ENCODE peak calls at places on chromosomes 2 and 18, in seven cellular contexts. M is thoracic aorta, V is A549, R is PC-3, W is neuronal stem cell, A is right lobe of liver, H is transverse colon. F is an unnamed sample. For H3K4me1, the result is how much of the 10 kb centered on the place peaks cover.

GRCh38 chr2:72082021-72082739 is 65.5 kb downstream of the CYP26B1 start:
- DNase-seq in M (no peak), V (no peak), R (no peak), W (no peak), A (no peak), H (no peak), F (no peak)

GRCh38 chr2:237405006-237405559 is 8.9 kb downstream of the COL6A3 start:
- DNase-seq in M (no peak), V (no peak), R (no peak), W (no peak), A (no peak), H (no peak), F (no peak)

GRCh38 chr2:42198466-42198865 is 29.3 kb downstream of the EML4 start:
- DNase-seq in M (no peak), V (no peak), R (no peak), W (no peak), A (no peak), H (no peak), F (no peak)

GRCh38 chr2:71631411-71631931 is 178.1 kb downstream of the DYSF start:
- DNase-seq in M (no peak), V (no peak), R (no peak), W (no peak), A (no peak), H (no peak), F (no peak)

GRCh38 chr2:240798327-240798905 is 21.6 kb downstream of the KIF1A start:
- DNase-seq in M (no peak), V (no peak), R (no peak), W (no peak), A (no peak), H (no peak), F (no peak)

GRCh38 chr2:170218456-170218855 is 40.5 kb downstream of the MYO3B start:
- DNase-seq in M (no peak), V (no peak), R (peak), W (no peak), A (no peak), H (no peak), F (no peak)

GRCh38 chr2:185787530-185788145 is 49.0 kb downstream of the FSIP2 start:
- DNase-seq in M (no peak), V (no peak), R (peak), W (no peak), A (no peak), H (no peak), F (no peak)

GRCh38 chr18:58970943-58971799 is 106.5 kb downstream of the ZNF532 start:
- DNase-seq in M (no peak), V (no peak), R (no peak), W (no peak), A (no peak), H (no peak), F (no peak)

GRCh38 chr2:134549104-134549503 is 169.7 kb downstream of the TMEM163 start:
- DNase-seq in M (no peak), V (no peak), R (peak), W (no peak), A (no peak), H (no peak), F (no peak)

GRCh38 chr2:9228088-9228751 is 21.6 kb downstream of the ASAP2 start:
- DNase-seq in M (no peak), V (no peak), R (peak), W (no peak), A (no peak), H (no peak), F (no peak)

GRCh38 chr2:28407976-28408690 is 15.5 kb downstream of the FOSL2 start:
- DNase-seq in M (no peak), V (no peak), R (no peak), W (no peak), A (no peak), H (no peak), F (no peak)

GRCh38 chr2:171966688-171967087 is 33.1 kb upstream of the METAP1D start:
- DNase-seq in M (no peak), V (no peak), R (no peak), W (no peak), A (no peak), H (no peak), F (no peak)

GRCh38 chr2:186455613-186456012 is 30.4 kb upstream of the ZC3H15 start:
- DNase-seq in M (no peak), V (no peak), R (no peak), W (no peak), A (no peak), H (no peak), F (no peak)

GRCh38 chr2:236745420-236746210 is 176.0 kb downstream of the ACKR3 start:
- DNase-seq in M (no peak), V (peak), R (peak), W (no peak), A (no peak), H (no peak), F (peak)

GRCh38 chr2:58122040-58122439 is 75.4 kb downstream of the VRK2 start:
- DNase-seq in M (no peak), V (no peak), R (no peak), W (no peak), A (no peak), H (no peak), F (no peak)

GRCh38 chr2:64773461-64774118 is 119.9 kb upstream of the SERTAD2 start:
- DNase-seq in M (no peak), V (no peak), R (no peak), W (no peak), A (no peak), H (no peak), F (no peak)

GRCh38 chr2:100194951-100195350 is 52.6 kb upstream of the AFF3 start:
- DNase-seq in M (no peak), V (no peak), R (no peak), W (no peak), A (no peak), H (no peak), F (no peak)

GRCh38 chr2:105299290-105299689 is 30.2 kb downstream of the TGFBRAP1 start:
- DNase-seq in M (no peak), V (peak), R (no peak), W (no peak), A (no peak), H (no peak), F (no peak)

GRCh38 chr2:52416340-52416739 is 1351.3 kb upstream of the CHAC2 start:
- DNase-seq in M (no peak), V (no peak), R (peak), W (no peak), A (no peak), H (no peak), F (peak)

GRCh38 chr2:191646612-191646902 is 31.4 kb upstream of the NABP1 start:
- DNase-seq in M (no peak), V (no peak), R (peak), W (no peak), A (no peak), H (no peak), F (no peak)

GRCh38 chr18:36455931-36456330 is 158.4 kb downstream of the FHOD3 start:
- DNase-seq in M (no peak), V (no peak), R (no peak), W (no peak), A (no peak), H (no peak), F (no peak)

GRCh38 chr18:78904179-78904531 is 75.5 kb upstream of the SALL3 start:
- DNase-seq in M (no peak), V (no peak), R (no peak), W (no peak), A (no peak), H (no peak), F (no peak)

GRCh38 chr2:72112421-72112820 is 35.2 kb downstream of the CYP26B1 start:
- DNase-seq in M (no peak), V (no peak), R (peak), W (no peak), A (no peak), H (no peak), F (no peak)

GRCh38 chr18:11366410-11366809 is 217.0 kb upstream of the PIEZO2 start:
- DNase-seq in M (no peak), V (no peak), R (no peak), W (no peak), A (no peak), H (no peak), F (no peak)

GRCh38 chr2:178477443-178478099 is 829 bp downstream of the FKBP7 start:
- DNase-seq in M (no peak), V (no peak), R (no peak), W (no peak), A (no peak), H (no peak), F (no peak)

GRCh38 chr18:35515460-35516130 is 17.8 kb upstream of the INO80C start:
- DNase-seq in M (no peak), V (no peak), R (no peak), W (no peak), A (no peak), H (no peak), F (no peak)

GRCh38 chr2:26162963-26163362 is 9.9 kb upstream of the GAREM2 start:
- DNase-seq in M (no peak), V (no peak), R (no peak), W (no peak), A (peak), H (no peak), F (no peak)

GRCh38 chr2:118747066-118747465 is 100.4 kb downstream of the EN1 start:
- DNase-seq in M (no peak), V (no peak), R (no peak), W (no peak), A (no peak), H (no peak), F (no peak)

GRCh38 chr2:190382851-190383250 is 25.3 kb upstream of the MFSD6 start:
- DNase-seq in M (no peak), V (peak), R (peak), W (no peak), A (no peak), H (no peak), F (peak)

GRCh38 chr2:52145005-52145404 is 1113.1 kb upstream of the NRXN1 start:
- DNase-seq in M (no peak), V (no peak), R (no peak), W (no peak), A (no peak), H (no peak), F (no peak)

GRCh38 chr2:238466242-238466598 is 39.5 kb downstream of the ASB1 start:
- DNase-seq in M (no peak), V (no peak), R (peak), W (no peak), A (no peak), H (no peak), F (no peak)

GRCh38 chr18:33495278-33495677 is 54.8 kb upstream of the CCDC178 start:
- DNase-seq in M (no peak), V (no peak), R (peak), W (peak), A (peak), H (no peak), F (no peak)

GRCh38 chr2:188580738-188581137 is 289.1 kb downstream of the GULP1 start:
- DNase-seq in M (no peak), V (no peak), R (no peak), W (no peak), A (no peak), H (no peak), F (no peak)

GRCh38 chr2:3146772-3147640 is 230.6 kb downstream of the EIPR1 start:
- DNase-seq in M (no peak), V (no peak), R (no peak), W (no peak), A (no peak), H (no peak), F (no peak)

GRCh38 chr2:167440382-167440781 is 552.1 kb downstream of the XIRP2 start:
- DNase-seq in M (no peak), V (no peak), R (no peak), W (no peak), A (no peak), H (no peak), F (no peak)

GRCh38 chr2:102718387-102719316 is 43.2 kb upstream of the TMEM182 start:
- DNase-seq in M (no peak), V (no peak), R (no peak), W (no peak), A (no peak), H (no peak), F (no peak)

GRCh38 chr2:101803128-101803527 is 105.6 kb downstream of the MAP4K4 start:
- DNase-seq in M (no peak), V (no peak), R (peak), W (no peak), A (no peak), H (no peak), F (no peak)

GRCh38 chr2:240448387-240449274 is 13.2 kb downstream of the GPC1 start:
- DNase-seq in M (no peak), V (no peak), R (no peak), W (no peak), A (no peak), H (no peak), F (no peak)

GRCh38 chr2:10331702-10332401 is 29.1 kb downstream of the HPCAL1 start:
- DNase-seq in M (no peak), V (no peak), R (no peak), W (no peak), A (no peak), H (peak), F (no peak)

GRCh38 chr2:10329880-10330699 is 27.4 kb downstream of the HPCAL1 start:
- DNase-seq in M (no peak), V (peak), R (peak), W (no peak), A (no peak), H (no peak), F (peak)

GRCh38 chr2:10330700-10331032 is 28.0 kb downstream of the HPCAL1 start:
- DNase-seq in M (no peak), V (no peak), R (no peak), W (no peak), A (no peak), H (no peak), F (no peak)

GRCh38 chr2:10332402-10333246 is 29.9 kb downstream of the HPCAL1 start:
- DNase-seq in M (no peak), V (no peak), R (no peak), W (peak), A (no peak), H (no peak), F (no peak)

DNA sequence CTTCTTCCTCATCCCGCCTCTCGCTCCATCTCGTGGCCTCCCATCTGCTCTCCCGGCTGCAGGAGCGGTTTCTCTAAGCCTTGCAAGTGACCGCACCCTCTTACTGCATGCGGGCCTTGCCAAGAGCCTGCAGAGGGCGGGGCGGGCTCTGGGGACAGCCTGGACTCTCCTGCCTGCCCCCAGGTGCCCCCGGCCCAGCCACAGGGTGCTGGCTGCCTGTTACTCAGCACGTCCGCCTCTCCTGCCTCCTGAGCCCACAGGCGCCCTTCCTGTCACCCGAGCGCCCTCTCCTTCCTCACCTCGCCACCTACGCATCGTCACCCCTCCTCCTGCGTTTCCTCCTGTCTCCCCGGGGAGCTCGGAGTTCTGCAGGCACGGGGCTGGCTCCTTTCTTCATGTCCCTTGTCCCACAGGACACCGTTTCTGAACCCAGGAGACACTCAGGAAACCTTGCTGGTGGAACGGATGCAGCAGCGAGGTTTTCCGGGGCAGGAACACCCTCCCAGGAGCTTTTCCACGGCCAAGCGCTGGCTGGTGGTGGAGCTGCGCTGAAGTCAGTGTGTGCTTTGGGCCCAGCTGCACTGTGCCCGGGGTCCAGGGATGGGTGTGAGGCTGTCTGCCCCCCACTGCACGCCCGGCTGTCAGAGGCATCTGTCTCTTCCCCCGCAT is 28.5 kb downstream of the HPCAL1 start:
- DNase-seq in M (no peak), V (peak), R (peak), W (no peak), A (no peak), H (peak), F (no peak)
- H3K4me3 ChIP-seq in M (peak), V (peak), R (no peak), W (no peak), A (no peak), H (no peak), F (no peak)

GRCh38 chr2:96207073-96207777 is 1.4 kb downstream of the STARD7 start:
- DNase-seq in M (no peak), V (no peak), R (peak), W (no peak), A (no peak), H (no peak), F (no peak)

GRCh38 chr2:96207778-96208143 is 866 bp downstream of the STARD7 start:
- DNase-seq in M (no peak), V (no peak), R (no peak), W (no peak), A (no peak), H (no peak), F (no peak)

GRCh38 chr2:96209011-96209728 is 543 bp upstream of the STARD7 start:
- DNase-seq in M (no peak), V (no peak), R (no peak), W (no peak), A (no peak), H (no peak), F (no peak)

GRCh38 chr2:96209729-96210085 is 1.1 kb upstream of the STARD7 start:
- DNase-seq in M (no peak), V (no peak), R (no peak), W (no peak), A (no peak), H (no peak), F (no peak)

DNA sequence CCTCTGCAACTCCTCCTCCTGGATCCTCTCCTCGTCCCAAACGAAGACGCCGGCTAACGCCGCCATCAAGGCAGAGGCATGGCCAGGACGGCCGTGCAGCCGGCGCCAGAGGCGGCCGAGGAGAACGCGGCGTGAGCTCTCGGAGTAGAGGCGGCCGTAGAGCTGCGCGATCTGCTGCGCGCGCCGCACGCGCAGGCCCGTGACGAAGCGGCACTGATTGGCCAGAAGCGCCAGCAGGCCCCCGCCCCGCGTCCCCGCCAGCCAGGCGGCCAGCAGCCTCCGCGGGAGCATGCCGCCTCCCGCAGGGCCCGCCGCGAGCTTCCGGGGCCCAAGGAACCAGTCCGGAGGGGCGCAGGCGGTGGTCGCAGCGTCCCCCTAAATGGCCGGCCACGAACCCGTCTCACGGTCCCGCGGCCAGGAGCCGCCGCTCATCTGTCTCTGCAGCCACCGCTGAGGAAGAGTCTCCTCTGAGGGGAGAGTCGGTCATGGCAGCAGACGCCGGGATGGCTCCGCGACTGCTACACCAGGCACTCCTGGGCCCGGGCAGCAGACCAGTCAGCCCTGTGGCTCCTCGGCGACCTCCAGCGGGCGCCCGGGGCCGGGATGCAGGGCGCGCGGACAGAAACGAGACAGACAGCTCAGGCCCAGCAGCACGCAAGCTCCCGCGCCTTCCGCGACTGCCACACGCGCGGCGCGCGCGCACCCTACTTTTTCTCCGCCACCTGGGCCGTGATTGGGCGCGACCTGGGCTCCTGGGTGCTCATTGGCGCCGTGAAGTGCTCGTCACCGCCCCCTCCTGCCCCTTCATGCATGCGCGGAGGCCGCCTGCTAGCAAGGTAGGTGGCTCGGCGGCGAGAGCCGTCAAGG is at the start of gene STARD7:
- DNase-seq in M (peak), V (peak), R (peak), W (peak), A (peak), H (peak), F (peak)
- H3K4me1 ChIP-seq in M (under half), V (under half), R (under half), W (under half), A (under half), H (under half), F (under half)

GRCh38 chr2:120893874-120894584 is 158.4 kb downstream of the GLI2 start:
- DNase-seq in M (no peak), V (no peak), R (no peak), W (peak), A (no peak), H (no peak), F (no peak)
- H3K4me3 ChIP-seq in M (no peak), V (no peak), R (no peak), W (no peak), A (no peak), H (no peak), F (no peak)

DNA sequence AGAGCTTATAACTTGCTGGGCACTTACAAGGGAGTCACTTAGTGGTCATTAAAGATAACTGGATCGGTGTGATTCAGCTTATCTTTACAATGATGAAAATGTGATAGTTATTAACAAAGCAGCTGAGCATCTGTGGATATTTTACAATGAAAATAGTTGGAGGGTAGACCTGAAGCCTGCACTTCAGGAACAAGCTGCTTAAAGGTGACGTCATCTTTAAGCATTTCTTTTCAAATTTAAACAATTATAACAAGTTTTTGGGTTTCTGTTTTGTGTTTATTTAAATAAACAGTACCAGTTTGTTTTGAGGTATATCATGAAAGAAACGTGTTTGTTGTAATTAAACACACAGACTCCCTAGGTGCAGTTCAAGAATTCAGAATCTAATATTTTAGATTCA is 513.9 kb downstream of the ZNF516 start:
- DNase-seq in M (no peak), V (no peak), R (no peak), W (no peak), A (no peak), H (no peak), F (no peak)
- H3K4me1 ChIP-seq in M (under half), V (under half), R (under half), W (under half), A (under half), H (under half), F (under half)

DNA sequence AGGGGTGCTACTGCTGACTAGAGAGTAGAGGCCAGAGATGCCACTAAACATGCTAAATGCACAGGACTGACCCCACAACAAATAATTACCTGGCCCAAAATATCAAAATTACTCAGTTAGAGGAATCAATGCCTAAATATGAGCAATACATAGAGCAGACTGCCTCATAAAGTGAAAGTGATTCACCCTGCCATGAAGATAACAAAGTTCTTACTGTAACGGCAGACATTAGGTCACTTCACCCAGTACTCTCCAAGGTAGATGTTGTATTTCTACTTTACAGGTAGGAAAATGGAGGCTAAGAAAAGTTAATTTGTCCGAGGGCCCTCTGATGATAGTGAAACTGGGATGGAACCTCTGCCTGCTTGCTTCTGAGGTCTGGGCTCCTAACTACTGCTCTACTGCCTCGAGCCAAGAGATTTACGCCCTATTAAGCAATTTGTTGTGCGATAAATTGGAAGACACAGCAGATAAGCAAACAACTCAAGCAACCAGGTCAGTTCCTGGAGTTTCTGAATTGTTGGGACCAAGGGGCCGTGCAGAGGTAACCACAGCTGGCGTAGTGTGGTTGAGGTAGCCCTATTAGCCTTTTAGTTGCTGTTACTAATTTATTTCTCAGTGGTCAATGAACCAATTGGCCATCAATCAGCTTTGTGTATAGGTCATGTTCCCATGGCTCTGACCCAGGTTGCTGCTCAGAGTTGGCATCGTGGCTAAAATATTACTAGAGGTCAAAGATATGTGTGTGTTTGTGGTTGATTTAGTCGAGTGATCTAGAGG is 4.8 kb downstream of the DHRS9 start:
- DNase-seq in M (no peak), V (no peak), R (peak), W (no peak), A (peak), H (no peak), F (no peak)
- H3K4me3 ChIP-seq in M (no peak), V (no peak), R (no peak), W (no peak), A (peak), H (no peak), F (no peak)